ENCODE peak calls at places on chromosomes 16 and 17, in nine cellular contexts. One of them, this sample, is unnamed.

GRCh38 chr16:65418435-65418834 is 296.6 kb upstream of the CDH11 start:
- DNase-seq in KG1: no peak
- DNase-seq in MV-4-11: no peak
- DNase-seq in NCI-H446: no peak
- DNase-seq in progenitor cell of endocrine pancreas: no peak
- DNase-seq in AG09319: no peak
- DNase-seq in ascending aorta: no peak
- DNase-seq in right atrium auricular region: no peak
- DNase-seq in HS-27A: no peak
- DNase-seq in this sample: no peak

GRCh38 chr17:17055286-17056166 is 13.3 kb downstream of the MPRIP start:
- DNase-seq in KG1: no peak
- DNase-seq in MV-4-11: no peak
- DNase-seq in NCI-H446: no peak
- DNase-seq in AG09319: no peak
- DNase-seq in ascending aorta: no peak
- DNase-seq in right atrium auricular region: no peak
- DNase-seq in progenitor cell of endocrine pancreas: no peak
- DNase-seq in HS-27A: no peak
- DNase-seq in this sample: no peak

GRCh38 chr16:70434489-70435260 is 4.2 kb downstream of the ST3GAL2 start:
- DNase-seq in ascending aorta: no peak
- DNase-seq in progenitor cell of endocrine pancreas: no peak
- DNase-seq in HS-27A: no peak
- DNase-seq in AG09319: no peak
- DNase-seq in KG1: no peak
- DNase-seq in NCI-H446: no peak
- DNase-seq in right atrium auricular region: no peak
- DNase-seq in MV-4-11: no peak
- DNase-seq in this sample: no peak

GRCh38 chr16:54239441-54239840 is 47.1 kb downstream of the IRX3 start:
- DNase-seq in KG1: no peak
- DNase-seq in MV-4-11: no peak
- DNase-seq in progenitor cell of endocrine pancreas: no peak
- DNase-seq in NCI-H446: no peak
- DNase-seq in AG09319: no peak
- DNase-seq in right atrium auricular region: no peak
- DNase-seq in ascending aorta: no peak
- DNase-seq in HS-27A: no peak
- DNase-seq in this sample: no peak

GRCh38 chr17:34715504-34715903 is 136.1 kb downstream of the TMEM132E start:
- DNase-seq in progenitor cell of endocrine pancreas: no peak
- DNase-seq in NCI-H446: no peak
- DNase-seq in KG1: no peak
- DNase-seq in HS-27A: no peak
- DNase-seq in ascending aorta: no peak
- DNase-seq in AG09319: no peak
- DNase-seq in right atrium auricular region: no peak
- DNase-seq in MV-4-11: no peak
- DNase-seq in this sample: no peak

GRCh38 chr16:10992797-10993196 is 48.4 kb downstream of the CLEC16A start:
- DNase-seq in progenitor cell of endocrine pancreas: no peak
- DNase-seq in HS-27A: no peak
- DNase-seq in NCI-H446: no peak
- DNase-seq in ascending aorta: no peak
- DNase-seq in KG1: no peak
- DNase-seq in right atrium auricular region: no peak
- DNase-seq in MV-4-11: peak; percentile 51
- DNase-seq in AG09319: no peak
- DNase-seq in this sample: peak; percentile 85

GRCh38 chr16:8519179-8519578 is 71.1 kb downstream of the TMEM114 start:
- DNase-seq in MV-4-11: no peak
- DNase-seq in ascending aorta: no peak
- DNase-seq in progenitor cell of endocrine pancreas: no peak
- DNase-seq in NCI-H446: no peak
- DNase-seq in right atrium auricular region: no peak
- DNase-seq in KG1: no peak
- DNase-seq in AG09319: no peak
- DNase-seq in HS-27A: no peak
- DNase-seq in this sample: no peak

GRCh38 chr17:71380535-71380934 is 740.3 kb upstream of the SOX9 start:
- DNase-seq in ascending aorta: no peak
- DNase-seq in progenitor cell of endocrine pancreas: no peak
- DNase-seq in AG09319: no peak
- DNase-seq in HS-27A: no peak
- DNase-seq in NCI-H446: no peak
- DNase-seq in KG1: no peak
- DNase-seq in MV-4-11: no peak
- DNase-seq in right atrium auricular region: no peak
- DNase-seq in this sample: no peak

GRCh38 chr16:57791903-57792461 is 10.3 kb downstream of the KIFC3 start:
- DNase-seq in ascending aorta: no peak
- DNase-seq in MV-4-11: no peak
- DNase-seq in right atrium auricular region: no peak
- DNase-seq in NCI-H446: no peak
- DNase-seq in progenitor cell of endocrine pancreas: no peak
- DNase-seq in HS-27A: no peak
- DNase-seq in AG09319: no peak
- DNase-seq in KG1: no peak
- DNase-seq in this sample: no peak

GRCh38 chr17:261640-262039 is 80.2 kb upstream of the DOC2B start:
- DNase-seq in KG1: no peak
- DNase-seq in HS-27A: no peak
- DNase-seq in ascending aorta: no peak
- DNase-seq in NCI-H446: no peak
- DNase-seq in progenitor cell of endocrine pancreas: no peak
- DNase-seq in MV-4-11: no peak
- DNase-seq in right atrium auricular region: no peak
- DNase-seq in AG09319: no peak
- DNase-seq in this sample: no peak

GRCh38 chr17:80999224-81000088 is 7.8 kb downstream of the CHMP6 start:
- DNase-seq in NCI-H446: no peak
- DNase-seq in KG1: no peak
- DNase-seq in right atrium auricular region: no peak
- DNase-seq in AG09319: no peak
- DNase-seq in progenitor cell of endocrine pancreas: no peak
- DNase-seq in HS-27A: no peak
- DNase-seq in ascending aorta: no peak
- DNase-seq in MV-4-11: no peak
- DNase-seq in this sample: no peak

GRCh38 chr16:1906846-1907165 is 11.4 kb downstream of the HS3ST6 start:
- DNase-seq in right atrium auricular region: no peak
- DNase-seq in progenitor cell of endocrine pancreas: no peak
- DNase-seq in NCI-H446: no peak
- DNase-seq in AG09319: no peak
- DNase-seq in HS-27A: no peak
- DNase-seq in MV-4-11: no peak
- DNase-seq in ascending aorta: no peak
- DNase-seq in KG1: no peak
- DNase-seq in this sample: no peak

GRCh38 chr16:69840975-69841374 is 78.8 kb downstream of the WWP2 start:
- DNase-seq in KG1: no peak
- DNase-seq in progenitor cell of endocrine pancreas: no peak
- DNase-seq in AG09319: no peak
- DNase-seq in MV-4-11: no peak
- DNase-seq in ascending aorta: no peak
- DNase-seq in right atrium auricular region: no peak
- DNase-seq in HS-27A: no peak
- DNase-seq in NCI-H446: no peak
- DNase-seq in this sample: no peak

GRCh38 chr16:11138769-11139623 is 117.0 kb downstream of the SOCS1 start:
- DNase-seq in AG09319: no peak
- DNase-seq in NCI-H446: no peak
- DNase-seq in ascending aorta: no peak
- DNase-seq in HS-27A: no peak
- DNase-seq in right atrium auricular region: no peak
- DNase-seq in KG1: no peak
- DNase-seq in progenitor cell of endocrine pancreas: no peak
- DNase-seq in MV-4-11: peak; percentile 83
- DNase-seq in this sample: no peak

GRCh38 chr17:77796201-77796860 is 162.2 kb upstream of the TNRC6C start:
- DNase-seq in ascending aorta: peak; percentile 42
- DNase-seq in NCI-H446: no peak
- DNase-seq in progenitor cell of endocrine pancreas: no peak
- DNase-seq in AG09319: no peak
- DNase-seq in right atrium auricular region: no peak
- DNase-seq in MV-4-11: no peak
- DNase-seq in HS-27A: no peak
- DNase-seq in KG1: no peak
- DNase-seq in this sample: peak; percentile 34

This sample was measured in A172.